ENCODE peak calls at places on chromosomes 5 and 9, in ten cellular contexts. U, H, R, V, P, K, J, L, E and B are unnamed samples. For H3K36me3 and H3K27me3, the result is how much of the 10 kb centered on the place peaks cover.

GRCh38 chr5:60802216-60802615 is 41.9 kb downstream of the ELOVL7 start:
- DNase-seq in K (no peak), L (no peak), U (no peak), J (no peak), H (no peak), R (no peak), E (no peak), P (no peak), V (no peak), B (no peak)

GRCh38 chr9:76394896-76395244 is 644 bp upstream of the RFK start:
- DNase-seq in U (peak), H (no peak), E (no peak), V (peak), K (no peak), L (peak), P (peak), J (peak), R (peak), B (no peak)

GRCh38 chr5:149254506-149254905 is 17.2 kb upstream of the AFAP1L1 start:
- DNase-seq in K (no peak), E (no peak), H (no peak), L (no peak), R (no peak), V (peak), J (no peak), U (no peak), P (peak), B (no peak)

GRCh38 chr9:113654605-113655193 is 191.2 kb downstream of the RGS3 start:
- DNase-seq in R (peak), L (peak), E (peak), U (peak), H (no peak), P (no peak), V (no peak), J (peak), K (no peak), B (no peak)

GRCh38 chr9:126532951-126533910 is 80.5 kb upstream of the LMX1B start:
- DNase-seq in R (no peak), J (no peak), U (no peak), P (no peak), E (no peak), L (no peak), V (no peak), H (no peak), K (no peak), B (no peak)

GRCh38 chr5:136132557-136133415 is at the start of gene SMAD5:
- DNase-seq in L (peak), J (peak), R (peak), P (peak), E (peak), U (peak), K (peak), V (peak), H (peak), B (peak)

GRCh38 chr9:134454386-134454978 is 128.2 kb downstream of the RXRA start:
- DNase-seq in J (no peak), U (no peak), R (no peak), K (no peak), L (no peak), H (no peak), P (no peak), V (no peak), E (peak), B (no peak)

GRCh38 chr9:126151031-126151670 is 175.5 kb upstream of the MVB12B start:
- DNase-seq in V (no peak), U (no peak), L (peak), E (no peak), P (no peak), R (no peak), K (peak), J (no peak), H (no peak), B (no peak)

GRCh38 chr5:61467766-61468482 is 135.9 kb downstream of the ZSWIM6 start:
- DNase-seq in H (no peak), K (no peak), L (no peak), E (no peak), R (no peak), U (no peak), P (peak), V (peak), J (no peak), B (peak)

GRCh38 chr5:129724647-129725046 is 23.2 kb upstream of the MINAR2 start:
- DNase-seq in J (no peak), K (no peak), U (no peak), R (no peak), P (no peak), V (no peak), H (no peak), L (no peak), E (no peak), B (no peak)

GRCh38 chr9:35618854-35619799 is 914 bp upstream of the CD72 start:
- DNase-seq in E (peak), K (peak), H (no peak), L (peak), J (no peak), R (no peak), U (no peak), V (no peak), P (no peak), B (no peak)

GRCh38 chr5:142826093-142826492 is 55.9 kb downstream of the ARHGAP26 start:
- DNase-seq in P (no peak), U (no peak), K (no peak), L (no peak), V (no peak), H (no peak), R (no peak), E (no peak), J (no peak), B (no peak)

GRCh38 chr9:96720435-96720834 is 57.5 kb downstream of the ZNF510 start:
- DNase-seq in R (no peak), H (no peak), K (no peak), V (no peak), P (no peak), J (no peak), L (no peak), E (no peak), U (no peak), B (no peak)

GRCh38 chr5:7869474-7870136 is 657 bp downstream of the MTRR start:
- DNase-seq in K (peak), P (no peak), E (no peak), V (no peak), R (no peak), U (no peak), L (no peak), J (no peak), H (no peak), B (no peak)

GRCh38 chr5:7873216-7873615 is 4.3 kb downstream of the MTRR start:
- DNase-seq in U (no peak), K (peak), L (no peak), R (no peak), E (no peak), H (no peak), J (no peak), P (no peak), V (no peak), B (no peak)

GRCh38 chr5:7872517-7873149 is 3.7 kb downstream of the MTRR start:
- DNase-seq in K (no peak), U (no peak), E (no peak), V (no peak), H (no peak), J (no peak), P (no peak), L (no peak), R (no peak), B (no peak)

GRCh38 chr5:7868773-7869473 is at the start of the genes FASTKD3 and MTRR:
- DNase-seq in H (peak), R (peak), K (peak), P (peak), J (peak), V (peak), L (peak), U (peak), E (peak), B (peak)

GRCh38 chr5:7871560-7872113 is 2.7 kb downstream of the MTRR start:
- DNase-seq in J (no peak), L (no peak), U (no peak), K (no peak), P (no peak), V (no peak), R (no peak), H (no peak), E (no peak), B (no peak)
- H3K4me3 ChIP-seq in J (no peak), L (peak), U (no peak), K (no peak), P (no peak), V (no peak), R (no peak), H (no peak), E (no peak), B (no peak)

GRCh38 chr5:103503065-103503464 is 59.5 kb downstream of the NUDT12 start:
- DNase-seq in E (no peak), P (no peak), J (no peak), U (no peak), R (no peak), K (no peak), H (no peak), L (no peak), V (no peak), B (no peak)
- H3K36me3 ChIP-seq in E (under half), P (under half), J (under half), U (under half), R (under half), K (under half), H (under half), L (under half), V (under half), B (under half)

GRCh38 chr5:102830241-102830640 is 75.1 kb downstream of the PAM start:
- DNase-seq in E (no peak), P (no peak), U (no peak), L (no peak), J (no peak), H (no peak), K (no peak), V (no peak), R (no peak), B (no peak)
- H3K27me3 ChIP-seq in E (under half), P (under half), U (under half), L (under half), J (under half), H (under half), K (under half), V (under half), R (under half), B (under half)

GRCh38 chr5:170388240-170388639 is 927 bp downstream of the KCNMB1 start:
- DNase-seq in H (no peak), R (no peak), E (no peak), P (no peak), J (no peak), K (no peak), V (no peak), U (no peak), L (no peak), B (no peak)

GRCh38 chr5:170389250-170389902 is at the start of gene KCNMB1:
- DNase-seq in U (no peak), P (peak), H (no peak), E (no peak), K (no peak), L (no peak), J (peak), V (no peak), R (no peak), B (no peak)

GRCh38 chr5:170388818-170389217 is 349 bp downstream of the KCNMB1 start:
- DNase-seq in H (no peak), K (no peak), U (no peak), P (no peak), J (no peak), V (no peak), L (no peak), R (no peak), E (no peak), B (no peak)

GRCh38 chr5:170387775-170388174 is 1.4 kb downstream of the KCNMB1 start:
- DNase-seq in E (no peak), L (no peak), K (no peak), P (no peak), J (peak), R (no peak), U (no peak), V (no peak), H (no peak), B (no peak)

GRCh38 chr5:170386743-170387142 is 2.4 kb downstream of the KCNMB1 start:
- DNase-seq in J (no peak), K (no peak), L (no peak), E (no peak), U (no peak), V (no peak), P (no peak), R (no peak), H (no peak), B (no peak)
- H3K4me3 ChIP-seq in J (peak), K (no peak), L (no peak), E (no peak), U (no peak), V (no peak), P (no peak), R (no peak), H (no peak), B (no peak)

GRCh38 chr5:58455066-58455465 is 4.8 kb downstream of the PLK2 start:
- DNase-seq in R (no peak), L (no peak), K (no peak), E (no peak), H (no peak), P (no peak), U (no peak), V (no peak), J (no peak), B (no peak)

GRCh38 chr5:58455495-58455894 is 4.4 kb downstream of the PLK2 start:
- DNase-seq in U (no peak), L (no peak), K (no peak), E (no peak), P (no peak), V (no peak), H (no peak), R (no peak), J (no peak), B (no peak)

GRCh38 chr5:58455966-58456365 is 3.9 kb downstream of the PLK2 start:
- DNase-seq in K (no peak), U (no peak), V (no peak), H (no peak), J (no peak), P (no peak), R (no peak), L (no peak), E (no peak), B (no peak)

GRCh38 chr5:58457040-58457439 is 2.8 kb downstream of the PLK2 start:
- DNase-seq in P (no peak), R (no peak), U (no peak), K (no peak), J (no peak), L (no peak), H (no peak), E (no peak), V (no peak), B (no peak)

DNA sequence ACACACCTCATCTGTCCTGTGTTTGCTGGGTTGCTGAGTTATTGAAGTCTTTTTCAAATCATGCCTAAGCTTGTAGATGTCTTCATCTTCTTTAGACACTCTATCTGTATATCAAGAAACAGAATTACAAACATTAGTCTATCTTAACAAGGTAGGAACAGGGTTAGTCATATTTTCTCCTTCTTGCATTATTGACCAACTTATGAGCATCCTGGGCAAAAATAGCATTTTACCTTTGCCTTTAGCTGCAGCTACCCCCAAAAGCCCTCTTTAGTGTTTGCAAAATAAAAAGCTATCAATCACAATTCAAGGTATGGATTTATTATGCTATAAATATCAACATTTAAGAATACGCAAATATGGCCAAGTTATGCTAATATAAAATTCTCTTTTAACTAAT is 3.4 kb downstream of the PLK2 start:
- DNase-seq in P (no peak), E (no peak), J (no peak), H (no peak), U (no peak), R (no peak), V (no peak), K (no peak), L (no peak), B (no peak)
- H3K36me3 ChIP-seq in P (under half), E (under half), J (under half), H (under half), U (half or more), R (under half), V (half or more), K (under half), L (under half), B (under half)

GRCh38 chr5:16759147-16759800 is 142.5 kb upstream of the RETREG1 start:
- DNase-seq in J (no peak), H (no peak), V (no peak), R (no peak), P (no peak), L (no peak), E (no peak), U (no peak), K (peak), B (no peak)
- H3K27me3 ChIP-seq in J (under half), H (under half), V (under half), R (under half), P (under half), L (under half), E (under half), U (under half), K (under half), B (under half)

GRCh38 chr5:151495330-151495729 is 47.9 kb downstream of the SLC36A1 start:
- DNase-seq in P (no peak), E (no peak), K (no peak), R (no peak), J (no peak), H (no peak), V (no peak), U (no peak), L (no peak), B (no peak)
- H3K4me3 ChIP-seq in P (no peak), E (no peak), K (no peak), R (no peak), J (no peak), H (no peak), V (no peak), U (no peak), L (no peak), B (no peak)

DNA sequence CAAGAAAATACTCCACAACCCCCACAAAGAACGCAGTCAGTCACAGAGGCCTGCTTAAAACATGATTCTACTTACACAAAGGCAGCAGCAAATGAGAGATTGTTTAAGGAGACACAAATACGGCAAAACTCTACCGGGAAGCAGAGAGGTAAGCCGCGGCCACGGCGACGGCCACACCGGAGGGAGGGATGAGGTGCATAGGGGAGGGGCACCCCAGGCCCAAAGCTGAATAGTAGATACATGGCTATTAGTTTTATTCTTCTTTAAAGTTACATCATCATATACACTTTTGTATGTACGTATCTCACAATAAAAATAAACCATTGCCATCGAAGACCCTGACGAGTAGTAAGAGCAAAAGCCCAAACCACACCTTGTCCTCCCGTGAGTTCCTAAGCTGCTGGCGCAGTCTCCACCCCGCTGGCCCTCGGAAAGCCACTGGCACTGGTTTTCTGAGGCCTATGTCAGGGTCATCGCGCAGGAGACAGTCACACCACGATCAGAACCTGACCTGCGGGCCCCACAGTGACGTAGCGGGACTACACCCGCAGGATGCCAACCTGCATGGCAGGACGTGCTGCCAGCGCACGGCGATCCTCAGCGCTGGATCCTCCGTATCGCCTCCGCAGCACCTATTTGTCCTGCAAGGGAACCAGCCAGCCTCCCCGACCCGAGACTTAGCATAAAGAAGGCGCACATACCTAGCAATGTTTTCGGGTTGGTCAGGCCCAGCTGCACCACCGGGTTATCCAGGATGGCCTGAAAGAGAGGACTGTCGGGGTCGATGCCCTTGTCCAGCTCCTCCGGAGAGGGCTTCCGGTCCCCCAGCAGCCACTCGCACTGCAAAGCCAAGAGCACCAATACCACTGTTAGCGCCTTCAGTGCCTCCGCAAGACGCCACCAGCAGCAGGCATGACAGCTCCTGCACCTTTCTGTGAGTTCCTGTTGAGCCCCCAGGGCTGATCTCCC is 23.4 kb downstream of the UBAC1 start:
- DNase-seq in R (no peak), E (no peak), J (no peak), H (no peak), K (no peak), P (no peak), V (no peak), U (no peak), L (no peak), B (no peak)
- H3K36me3 ChIP-seq in R (under half), E (under half), J (under half), H (under half), K (under half), P (under half), V (under half), U (half or more), L (under half), B (under half)